ENCODE peak calls at places on chromosomes 12 and 14, in four cellular contexts. One of them, this sample, is unnamed.

GRCh38 chr12:119843100-119843499 is 34.0 kb downstream of the CIT start:
- DNase-seq in adrenal gland: no peak
- DNase-seq in heart left ventricle: no peak
- DNase-seq in K562: no peak
- DNase-seq in this sample: peak; percentile 64

GRCh38 chr14:21543426-21544350 is 17.5 kb upstream of the SALL2 start:
- DNase-seq in adrenal gland: no peak
- DNase-seq in K562: no peak
- DNase-seq in heart left ventricle: no peak
- DNase-seq in this sample: no peak

GRCh38 chr12:84986586-84986985 is 49.5 kb downstream of the TSPAN19 start:
- DNase-seq in adrenal gland: no peak
- DNase-seq in K562: no peak
- DNase-seq in heart left ventricle: no peak
- DNase-seq in this sample: no peak

GRCh38 chr12:104183443-104183842 is 32.1 kb upstream of the TXNRD1 start:
- DNase-seq in adrenal gland: no peak
- DNase-seq in K562: no peak
- DNase-seq in heart left ventricle: no peak
- DNase-seq in this sample: no peak

GRCh38 chr12:103647267-103647666 is 60.2 kb downstream of the STAB2 start:
- DNase-seq in adrenal gland: no peak
- DNase-seq in heart left ventricle: no peak
- DNase-seq in K562: no peak
- DNase-seq in this sample: peak; percentile 78

GRCh38 chr12:128786741-128787391 is 36.9 kb downstream of the SLC15A4 start:
- DNase-seq in heart left ventricle: no peak
- DNase-seq in adrenal gland: no peak
- DNase-seq in K562: no peak
- DNase-seq in this sample: no peak

GRCh38 chr14:79278286-79278797 is 933.0 kb downstream of the DIO2 start:
- DNase-seq in adrenal gland: no peak
- DNase-seq in heart left ventricle: no peak
- DNase-seq in K562: no peak
- DNase-seq in this sample: no peak

GRCh38 chr12:116273813-116274551 is 3.5 kb downstream of the MED13L start:
- DNase-seq in heart left ventricle: no peak
- DNase-seq in K562: no peak
- DNase-seq in adrenal gland: no peak
- DNase-seq in this sample: no peak

GRCh38 chr14:99755629-99756603 is 37.3 kb upstream of the EML1 start:
- DNase-seq in heart left ventricle: peak; percentile 91
- DNase-seq in adrenal gland: peak; percentile 96
- DNase-seq in K562: peak; percentile 18
- DNase-seq in this sample: peak; percentile 96

GRCh38 chr14:84592770-84593169 is 937.2 kb upstream of the FLRT2 start:
- DNase-seq in adrenal gland: no peak
- DNase-seq in K562: no peak
- DNase-seq in heart left ventricle: no peak
- DNase-seq in this sample: no peak

GRCh38 chr12:96063046-96063445 is 27.7 kb upstream of the LTA4H start:
- DNase-seq in heart left ventricle: no peak
- DNase-seq in adrenal gland: no peak
- DNase-seq in K562: no peak
- DNase-seq in this sample: peak; percentile 39

GRCh38 chr14:59394268-59394667 is 70.9 kb downstream of the GPR135 start:
- DNase-seq in adrenal gland: no peak
- DNase-seq in K562: no peak
- DNase-seq in heart left ventricle: no peak
- DNase-seq in this sample: no peak

GRCh38 chr12:51917746-51918453 is 10.6 kb downstream of the ACVRL1 start:
- DNase-seq in heart left ventricle: no peak
- DNase-seq in K562: peak; percentile 82
- DNase-seq in adrenal gland: no peak
- DNase-seq in this sample: no peak

GRCh38 chr14:29220077-29220476 is 453.5 kb downstream of the FOXG1 start:
- DNase-seq in adrenal gland: no peak
- DNase-seq in heart left ventricle: no peak
- DNase-seq in K562: no peak
- DNase-seq in this sample: no peak

GRCh38 chr12:62898568-62898967 is 36.4 kb downstream of the PPM1H start:
- DNase-seq in adrenal gland: no peak
- DNase-seq in heart left ventricle: no peak
- DNase-seq in K562: no peak
- DNase-seq in this sample: no peak

GRCh38 chr12:22050078-22050477 is 4.1 kb downstream of the CMAS start:
- DNase-seq in K562: no peak
- DNase-seq in adrenal gland: no peak
- DNase-seq in heart left ventricle: no peak
- DNase-seq in this sample: no peak

GRCh38 chr12:96239711-96240234 is 45.6 kb downstream of the ELK3 start:
- DNase-seq in K562: no peak
- DNase-seq in heart left ventricle: peak; percentile 82
- DNase-seq in adrenal gland: no peak
- DNase-seq in this sample: no peak

GRCh38 chr12:104569348-104570173 is 112.8 kb downstream of the CHST11 start:
- DNase-seq in K562: no peak
- DNase-seq in heart left ventricle: no peak
- DNase-seq in adrenal gland: no peak
- DNase-seq in this sample: no peak

GRCh38 chr12:93299262-93299846 is 78.4 kb upstream of the NUDT4 start:
- DNase-seq in adrenal gland: no peak
- DNase-seq in heart left ventricle: no peak
- DNase-seq in K562: no peak
- DNase-seq in this sample: no peak

GRCh38 chr12:51907083-51907863 is at the start of gene ACVRL1:
- DNase-seq in adrenal gland: no peak
- DNase-seq in heart left ventricle: no peak
- DNase-seq in K562: no peak
- DNase-seq in this sample: no peak

GRCh38 chr12:79444089-79444488 is 246.7 kb downstream of the PAWR start:
- DNase-seq in heart left ventricle: no peak
- DNase-seq in adrenal gland: no peak
- DNase-seq in K562: no peak
- DNase-seq in this sample: peak; percentile 69

GRCh38 chr14:50998612-50999011 is 54.3 kb upstream of the PYGL start:
- DNase-seq in heart left ventricle: no peak
- DNase-seq in adrenal gland: no peak
- DNase-seq in K562: no peak
- DNase-seq in this sample: no peak

GRCh38 chr12:123945441-123946151 is 27.0 kb downstream of the CCDC92 start:
- DNase-seq in K562: no peak
- DNase-seq in heart left ventricle: no peak
- DNase-seq in adrenal gland: no peak
- DNase-seq in this sample: no peak

GRCh38 chr14:94390372-94391086 is 2.1 kb upstream of the SERPINA1 start:
- DNase-seq in adrenal gland: peak; percentile 47
- DNase-seq in heart left ventricle: peak; percentile 84
- DNase-seq in K562: no peak
- DNase-seq in this sample: no peak

GRCh38 chr14:91693342-91693741 is 38.5 kb downstream of the CATSPERB start:
- DNase-seq in K562: no peak
- DNase-seq in heart left ventricle: no peak
- DNase-seq in adrenal gland: no peak
- DNase-seq in this sample: no peak

GRCh38 chr14:49853572-49854375 is 1.2 kb upstream of the NEMF start:
- DNase-seq in adrenal gland: peak; percentile 78
- DNase-seq in heart left ventricle: peak; percentile 79
- DNase-seq in K562: peak; percentile 58
- DNase-seq in this sample: peak; percentile 86

GRCh38 chr12:120080043-120080400 is 36.5 kb downstream of the RAB35 start:
- DNase-seq in heart left ventricle: peak; percentile 22
- DNase-seq in K562: no peak
- DNase-seq in adrenal gland: no peak
- DNase-seq in this sample: no peak

GRCh38 chr14:101068293-101068957 is 164.9 kb upstream of the RTL1 start:
- DNase-seq in heart left ventricle: peak; percentile 23
- DNase-seq in K562: no peak
- DNase-seq in adrenal gland: peak; percentile 7
- DNase-seq in this sample: no peak

GRCh38 chr14:59215757-59216156 is 27.3 kb downstream of the DAAM1 start:
- DNase-seq in adrenal gland: no peak
- DNase-seq in heart left ventricle: no peak
- DNase-seq in K562: no peak
- DNase-seq in this sample: no peak

GRCh38 chr12:113270709-113271009 is 49.4 kb downstream of the TPCN1 start:
- DNase-seq in K562: no peak
- DNase-seq in heart left ventricle: peak; percentile 26
- DNase-seq in adrenal gland: no peak
- DNase-seq in this sample: no peak

GRCh38 chr14:99682809-99683618 is 1.1 kb upstream of the CYP46A1 start:
- DNase-seq in heart left ventricle: peak; percentile 90
- DNase-seq in K562: peak; percentile 83
- DNase-seq in adrenal gland: peak; percentile 75
- DNase-seq in this sample: peak; percentile 56

GRCh38 chr14:88542857-88543795 is 11.7 kb downstream of the PTPN21 start:
- DNase-seq in heart left ventricle: no peak
- DNase-seq in K562: no peak
- DNase-seq in adrenal gland: no peak
- DNase-seq in this sample: no peak

GRCh38 chr14:56235388-56235787 is 117.2 kb downstream of the PELI2 start:
- DNase-seq in K562: no peak
- DNase-seq in heart left ventricle: no peak
- DNase-seq in adrenal gland: no peak
- DNase-seq in this sample: no peak

GRCh38 chr14:78005325-78005724 is 164.8 kb upstream of the NRXN3 start:
- DNase-seq in heart left ventricle: no peak
- DNase-seq in adrenal gland: no peak
- DNase-seq in K562: peak; percentile 51
- DNase-seq in this sample: peak; percentile 86

GRCh38 chr14:55249423-55249822 is 21.8 kb upstream of the FBXO34 start:
- DNase-seq in heart left ventricle: no peak
- DNase-seq in K562: no peak
- DNase-seq in adrenal gland: peak; percentile 32
- DNase-seq in this sample: no peak

GRCh38 chr12:75944097-75944904 is 87.3 kb downstream of the PHLDA1 start:
- DNase-seq in heart left ventricle: no peak
- DNase-seq in K562: peak; percentile 69
- DNase-seq in adrenal gland: no peak
- DNase-seq in this sample: peak; percentile 93

GRCh38 chr12:54009171-54010052 is 627 bp downstream of the HOXC8 start:
- DNase-seq in adrenal gland: no peak
- DNase-seq in K562: no peak
- DNase-seq in heart left ventricle: no peak
- DNase-seq in this sample: no peak

GRCh38 chr12:54010972-54011664 is 2.3 kb downstream of the HOXC8 start:
- DNase-seq in adrenal gland: no peak
- DNase-seq in heart left ventricle: no peak
- DNase-seq in K562: no peak
- DNase-seq in this sample: no peak

GRCh38 chr12:54012631-54013398 is 4.0 kb downstream of the HOXC8 start:
- DNase-seq in heart left ventricle: no peak
- DNase-seq in adrenal gland: no peak
- DNase-seq in K562: no peak
- DNase-seq in this sample: no peak

GRCh38 chr12:54010053-54010971 is 1.5 kb downstream of the HOXC8 start:
- DNase-seq in heart left ventricle: no peak
- DNase-seq in K562: no peak
- DNase-seq in adrenal gland: no peak
- DNase-seq in this sample: no peak

DNA sequence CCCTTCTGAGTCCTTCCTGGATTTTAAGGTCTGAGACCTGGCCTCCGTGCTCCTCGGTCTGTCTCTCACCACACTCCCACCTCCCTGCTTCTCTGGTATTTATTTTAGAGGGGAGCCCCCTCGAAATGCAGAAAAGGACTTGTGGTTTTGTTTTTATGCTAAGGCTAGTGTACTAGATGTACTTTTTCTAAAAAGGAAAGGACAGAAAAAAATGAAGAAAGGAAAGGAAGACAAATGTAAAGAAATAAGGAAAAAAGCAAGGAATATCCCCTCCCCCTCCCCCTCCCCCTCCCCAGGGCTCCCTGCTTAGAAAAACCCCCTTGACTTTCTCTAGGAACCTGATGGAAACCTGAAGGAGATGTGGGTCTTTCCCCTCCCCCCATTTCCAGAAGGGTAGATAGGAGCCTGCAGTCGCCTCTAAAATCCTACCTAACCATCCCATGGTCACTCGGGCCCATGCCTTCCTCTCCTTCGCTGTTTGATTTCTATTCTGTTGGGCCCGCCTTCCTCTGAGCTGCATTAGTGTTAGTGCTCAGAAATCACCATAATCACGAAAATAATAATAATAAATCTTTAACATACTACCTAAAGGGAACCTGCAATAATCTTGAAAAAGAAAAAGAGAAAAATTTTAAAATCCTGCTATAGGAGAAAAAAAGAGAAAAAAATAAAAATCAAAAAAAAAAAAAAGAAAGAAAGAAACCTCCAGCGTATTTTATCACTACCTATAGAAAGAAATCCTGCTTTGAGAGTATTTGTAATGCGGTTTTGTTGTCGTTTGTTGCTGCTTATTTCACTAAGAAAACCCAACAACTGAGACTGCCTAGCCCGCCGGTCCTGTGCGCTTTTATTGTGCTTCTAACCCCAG is 3.1 kb downstream of the HOXC8 start:
- DNase-seq in heart left ventricle: no peak
- DNase-seq in adrenal gland: no peak
- DNase-seq in K562: peak; percentile 55
- DNase-seq in this sample: no peak
- H3K4me3 ChIP-seq in heart left ventricle: no peak overlapping the region
- H3K4me3 ChIP-seq in adrenal gland: no peak overlapping the region
- H3K4me3 ChIP-seq in K562: peak overlapping the region; percentile 12
- H3K4me3 ChIP-seq in this sample: no peak overlapping the region

GRCh38 chr14:65373671-65374039 is 38.9 kb upstream of the FUT8 start:
- DNase-seq in adrenal gland: no peak
- DNase-seq in heart left ventricle: no peak
- DNase-seq in K562: no peak
- DNase-seq in this sample: no peak
- TF ChIP-seq CTCF in adrenal gland: no peak
- TF ChIP-seq CTCF in heart left ventricle: no peak
- TF ChIP-seq CTCF in K562: no peak
- TF ChIP-seq CTCF in this sample: no peak

GRCh38 chr12:6664902-6665301 is 2.0 kb upstream of the ING4 start:
- DNase-seq in heart left ventricle: no peak
- DNase-seq in K562: no peak
- DNase-seq in adrenal gland: no peak
- DNase-seq in this sample: no peak
- H3K4me3 ChIP-seq in heart left ventricle: no peak overlapping the region
- H3K4me3 ChIP-seq in K562: no peak overlapping the region
- H3K4me3 ChIP-seq in adrenal gland: no peak overlapping the region
- H3K4me3 ChIP-seq in this sample: no peak overlapping the region

DNA sequence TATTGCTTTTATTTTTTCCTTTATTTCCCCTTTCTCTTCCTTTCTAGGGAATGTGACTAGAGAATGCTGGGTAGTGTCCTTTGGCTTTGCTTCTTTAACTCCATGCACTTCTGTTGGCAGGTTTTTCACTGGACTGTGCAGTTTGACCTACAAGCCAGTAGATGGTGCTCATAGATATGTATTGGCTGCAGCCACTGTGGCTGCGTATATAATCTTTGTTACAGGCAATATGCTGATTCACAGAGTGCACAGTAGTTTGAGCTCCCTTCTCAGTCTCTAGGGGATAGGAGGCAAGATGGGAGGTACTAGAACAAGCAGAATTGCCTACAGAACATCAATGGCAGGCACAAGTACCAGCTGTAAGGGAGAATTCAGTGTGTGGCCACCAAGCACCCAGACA is 503.5 kb downstream of the LRFN5 start:
- DNase-seq in heart left ventricle: no peak
- DNase-seq in adrenal gland: no peak
- DNase-seq in K562: no peak
- DNase-seq in this sample: peak; percentile 67
- TF ChIP-seq CTCF in heart left ventricle: no peak
- TF ChIP-seq CTCF in adrenal gland: no peak
- TF ChIP-seq CTCF in K562: no peak
- TF ChIP-seq CTCF in this sample: peak; percentile 73

This sample was measured in astrocyte of the spinal cord.